ENCODE peak calls at places on chromosomes 13 and 19, in nine cellular contexts. N is WTC11; X is GM23338; E is iPS-NIHi11; F is NCI-H510A; Z is activated naive CD8-positive, alpha-beta T cell treated with anti-CD3 and anti-CD28 coated beads, Interleukin-2, amount 50 U/mL, for 24 hours; C is SJSA1; W is activated CD8-positive, alpha-beta T cell treated with anti-CD3 and anti-CD28 coated beads for 36 hours; A is NCI-H2171. G is an unnamed sample.

GRCh38 chr13:113653264-113654174 is 4.5 kb downstream of the ATP4B start:
- DNase-seq in C (no peak), N (peak), X (no peak), E (no peak), Z (no peak), W (peak), F (no peak), A (peak), G (no peak)

GRCh38 chr19:11180346-11180745 is 17.0 kb downstream of the KANK2 start:
- DNase-seq in W (no peak), N (no peak), F (no peak), C (no peak), Z (no peak), X (no peak), E (no peak), A (no peak), G (no peak)

GRCh38 chr19:7976461-7976860 is 29.0 kb downstream of the ELAVL1 start:
- DNase-seq in A (no peak), N (no peak), Z (no peak), E (no peak), W (no peak), F (no peak), C (no peak), X (no peak), G (no peak)

GRCh38 chr19:57560049-57560491 is 407 bp upstream of the ZNF550 start:
- DNase-seq in C (peak), F (no peak), Z (no peak), A (no peak), W (no peak), E (no peak), X (no peak), N (no peak), G (no peak)

GRCh38 chr19:40632311-40633036 is 31.3 kb downstream of the LTBP4 start:
- DNase-seq in E (no peak), N (peak), X (peak), F (no peak), Z (no peak), A (no peak), W (no peak), C (no peak), G (peak)

GRCh38 chr19:53517114-53517741 is 20.7 kb upstream of the ZNF331 start:
- DNase-seq in X (no peak), Z (no peak), C (no peak), A (no peak), F (no peak), E (no peak), W (no peak), N (no peak), G (no peak)

GRCh38 chr13:51801631-51802099 is 2.3 kb downstream of the DHRS12 start:
- DNase-seq in N (no peak), E (no peak), Z (no peak), X (no peak), A (no peak), F (no peak), W (no peak), C (peak), G (no peak)

GRCh38 chr13:108227651-108228272 is 9.6 kb downstream of the ABHD13 start:
- DNase-seq in Z (peak), N (no peak), E (no peak), A (no peak), F (no peak), W (peak), X (peak), C (no peak), G (no peak)

GRCh38 chr13:63425131-63425530 is 2009.5 kb upstream of the PCDH20 start:
- DNase-seq in F (no peak), E (no peak), X (no peak), A (no peak), N (no peak), C (no peak), Z (no peak), W (no peak), G (no peak)

G was measured in ELF-1.